ENCODE peak calls at places on chromosomes 7 and 10, in ten cellular contexts. M is brain pericyte; Y is activated T-cell treated with anti-CD3 and anti-CD28 coated beads for 1 hour; Z is A172; V is activated T-helper 1 cell treated with anti-CD3 and anti-CD28 coated beads, Interleukin-12 subunit alpha, Interleukin-12 subunit beta, Interleukin-2, Interleukin-4 antibody, amounts not matched to agents 30 ng/mL and 10 ng/mL and 1 ng/mL, durations not matched to agents 14 hours and 24 hours and 36 hours; I is stimulated activated CD4-positive, alpha-beta T cell treated with anti-CD3 and anti-CD28 coated beads, Interleukin-4, amount 100 ng/mL, for 4 hours; A is NCI-H2029; G is sciatic nerve; K is cardiac muscle cell; T is RPMI7951. N is an unnamed sample.

GRCh38 chr7:110442386-110442837 is 648.5 kb upstream of the LRRN3 start:
- DNase-seq in M (peak; percentile 3), Y (no peak), Z (peak; percentile 73), V (no peak), I (no peak), A (peak; percentile 2), G (no peak), K (peak; percentile 89), T (no peak), N (no peak)

GRCh38 chr7:27199820-27200760 is at the start of gene HOXA13:
- DNase-seq in M (no peak), Y (no peak), Z (peak; percentile 41), V (no peak), I (no peak), A (peak; percentile 25), G (no peak), K (peak; percentile 67), T (peak; percentile 84), N (peak; percentile 95)

GRCh38 chr7:112162161-112163020 is 43.8 kb downstream of the DOCK4 start:
- DNase-seq in M (peak; percentile 51), Y (no peak), Z (peak; percentile 35), V (no peak), I (no peak), A (peak; percentile 82), G (no peak), K (peak; percentile 68), T (peak; percentile 72), N (no peak)

GRCh38 chr7:149209518-149210269 is 14.3 kb downstream of the ZNF282 start:
- DNase-seq in M (no peak), Y (peak; percentile 62), Z (peak; percentile 85), V (peak; percentile 65), I (peak; percentile 69), A (no peak), G (no peak), K (peak; percentile 29), T (peak; percentile 77), N (peak; percentile 95)

GRCh38 chr10:125017547-125018298 is 75.8 kb downstream of the ZRANB1 start:
- DNase-seq in M (peak; percentile 45), Y (no peak), Z (no peak), V (no peak), I (no peak), A (no peak), G (no peak), K (no peak), T (no peak), N (peak; percentile 77)

GRCh38 chr7:37310322-37311080 is 138.2 kb downstream of the ELMO1 start:
- DNase-seq in M (no peak), Y (no peak), Z (no peak), V (no peak), I (no peak), A (no peak), G (no peak), K (no peak), T (no peak), N (no peak)

GRCh38 chr10:95440326-95440725 is 120.8 kb downstream of the SORBS1 start:
- DNase-seq in M (no peak), Y (no peak), Z (no peak), V (no peak), I (no peak), A (no peak), G (no peak), K (no peak), T (no peak), N (no peak)

GRCh38 chr10:110138197-110138812 is 69.1 kb upstream of the MXI1 start:
- DNase-seq in M (peak; percentile 15), Y (no peak), Z (peak; percentile 66), V (no peak), I (no peak), A (no peak), G (no peak), K (peak; percentile 78), T (peak; percentile 63), N (no peak)

GRCh38 chr7:155391414-155391813 is 66.5 kb upstream of the EN2 start:
- DNase-seq in M (no peak), Y (no peak), Z (no peak), V (no peak), I (no peak), A (no peak), G (no peak), K (no peak), T (no peak), N (no peak)

GRCh38 chr7:66921918-66922486 is 977 bp downstream of the TMEM248 start:
- DNase-seq in M (no peak), Y (peak; percentile 7), Z (peak; percentile 34), V (peak; percentile 30), I (peak; percentile 8), A (no peak), G (no peak), K (peak; percentile 4), T (peak; percentile 4), N (peak; percentile 70)

GRCh38 chr10:51047857-51048256 is 26.4 kb upstream of the PRKG1 start:
- DNase-seq in M (no peak), Y (no peak), Z (no peak), V (no peak), I (no peak), A (no peak), G (no peak), K (no peak), T (no peak), N (no peak)

GRCh38 chr7:56229631-56230030 is 113.4 kb upstream of the NUPR2 start:
- DNase-seq in M (no peak), Y (no peak), Z (no peak), V (no peak), I (no peak), A (no peak), G (no peak), K (no peak), T (no peak), N (no peak)

GRCh38 chr10:130003166-130003565 is 39.1 kb upstream of the EBF3 start:
- DNase-seq in M (no peak), Y (no peak), Z (no peak), V (no peak), I (no peak), A (no peak), G (no peak), K (no peak), T (no peak), N (no peak)

N was measured in osteoblast.